ENCODE peak calls at places on chromosomes 1 and 21, in five cellular contexts. B, W, I, F and E are unnamed samples.

GRCh38 chr1:185926562-185926961 is 192.4 kb downstream of the HMCN1 start:
- DNase-seq in B (no peak), W (no peak), I (no peak), F (no peak), E (no peak)

GRCh38 chr21:25296239-25296638 is 311.0 kb downstream of the MRPL39 start:
- DNase-seq in B (no peak), W (no peak), I (no peak), F (no peak), E (no peak)

GRCh38 chr1:34870395-34870794 is 10.8 kb upstream of the SMIM12 start:
- DNase-seq in B (no peak), W (no peak), I (no peak), F (no peak), E (no peak)

GRCh38 chr1:109535971-109536491 is 3.6 kb upstream of the GPR61 start:
- DNase-seq in B (no peak), W (no peak), I (no peak), F (no peak), E (no peak)

GRCh38 chr1:92711473-92712165 is 73.3 kb downstream of the EVI5 start:
- DNase-seq in B (no peak), W (no peak), I (no peak), F (no peak), E (no peak)

GRCh38 chr1:209926045-209926444 is 12.0 kb upstream of the SYT14 start:
- DNase-seq in B (no peak), W (no peak), I (no peak), F (peak), E (no peak)

GRCh38 chr1:53139911-53140310 is 2.5 kb downstream of the SLC1A7 start:
- DNase-seq in B (no peak), W (no peak), I (no peak), F (peak), E (no peak)

GRCh38 chr1:14561014-14561693 is 37.3 kb upstream of the KAZN start:
- DNase-seq in B (no peak), W (no peak), I (no peak), F (peak), E (no peak)

GRCh38 chr1:218705911-218706893 is 361.1 kb downstream of the TGFB2 start:
- DNase-seq in B (peak), W (peak), I (no peak), F (peak), E (no peak)

GRCh38 chr21:35974801-35975200 is 85.5 kb downstream of the SETD4 start:
- DNase-seq in B (no peak), W (peak), I (no peak), F (peak), E (no peak)

GRCh38 chr1:186289943-186290560 is 85.0 kb downstream of the TPR start:
- DNase-seq in B (no peak), W (no peak), I (no peak), F (no peak), E (no peak)

GRCh38 chr1:244876228-244876910 is 12.0 kb upstream of the HNRNPU start:
- DNase-seq in B (no peak), W (no peak), I (no peak), F (no peak), E (no peak)

GRCh38 chr1:68291763-68292384 is 59.6 kb upstream of the WLS start:
- DNase-seq in B (no peak), W (no peak), I (no peak), F (peak), E (no peak)

GRCh38 chr1:117595993-117596720 is 9.7 kb upstream of the TENT5C start:
- DNase-seq in B (no peak), W (no peak), I (no peak), F (no peak), E (no peak)

GRCh38 chr1:97204468-97204867 is 482.9 kb downstream of the PTBP2 start:
- DNase-seq in B (no peak), W (no peak), I (no peak), F (peak), E (no peak)

GRCh38 chr1:60427701-60428100 is 354.1 kb upstream of the C1orf87 start:
- DNase-seq in B (no peak), W (no peak), I (no peak), F (no peak), E (no peak)

GRCh38 chr1:60430375-60430774 is 356.8 kb upstream of the C1orf87 start:
- DNase-seq in B (no peak), W (no peak), I (no peak), F (no peak), E (no peak)

GRCh38 chr1:60425528-60425927 is 352.0 kb upstream of the C1orf87 start:
- DNase-seq in B (peak), W (peak), I (no peak), F (no peak), E (no peak)

GRCh38 chr1:60428161-60428560 is 354.6 kb upstream of the C1orf87 start:
- DNase-seq in B (no peak), W (no peak), I (no peak), F (no peak), E (no peak)

DNA sequence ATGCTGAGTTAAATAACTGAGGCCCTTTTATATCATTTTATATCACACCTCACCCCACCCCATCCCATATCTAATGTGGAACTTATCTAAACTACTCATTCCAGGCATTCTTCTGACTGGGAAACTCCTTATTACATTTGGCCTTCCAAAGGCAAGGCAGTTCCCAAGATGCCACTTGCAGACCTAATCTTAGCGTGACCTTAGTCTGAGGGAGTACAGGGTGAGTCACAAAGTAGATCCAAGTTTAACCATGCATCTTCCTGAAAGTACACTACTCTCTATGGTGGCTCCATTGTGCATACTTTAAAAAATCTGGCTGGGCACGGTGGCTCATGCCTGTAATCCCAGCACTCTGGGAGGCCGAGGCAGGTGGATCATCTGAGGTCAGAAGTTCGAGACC is 353.6 kb upstream of the C1orf87 start:
- DNase-seq in B (no peak), W (no peak), I (no peak), F (no peak), E (no peak)
- TF ChIP-seq RAD21 in B (no peak), W (no peak), I (no peak), F (no peak), E (no peak)

GRCh38 chr1:64155285-64155684 is 48.1 kb upstream of the UBE2U start:
- DNase-seq in B (no peak), W (no peak), I (no peak), F (no peak), E (no peak)
- TF ChIP-seq RAD21 in B (no peak), W (no peak), I (no peak), F (no peak), E (no peak)

DNA sequence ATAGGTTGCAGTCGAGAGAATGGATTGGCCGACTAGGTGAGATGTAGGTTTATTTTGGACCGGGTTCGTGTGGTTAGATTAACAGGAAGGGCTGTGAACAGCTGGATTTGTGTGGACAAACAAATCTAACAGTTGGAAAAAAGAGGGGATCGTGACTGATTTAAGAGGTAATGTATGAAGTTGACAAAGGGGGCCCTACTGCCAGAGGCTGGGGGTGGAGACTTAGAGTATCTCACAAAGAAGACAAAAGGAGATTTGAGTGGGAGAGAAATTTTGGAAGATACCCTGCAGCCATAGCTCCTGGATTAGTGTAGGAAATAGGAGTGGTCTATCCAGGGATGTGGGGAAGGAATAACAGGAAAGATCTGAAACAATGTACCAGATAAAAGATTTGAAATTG is 38.8 kb upstream of the PLA2G5 start:
- DNase-seq in B (no peak), W (no peak), I (no peak), F (no peak), E (no peak)
- TF ChIP-seq RAD21 in B (no peak), W (no peak), I (no peak), F (no peak), E (no peak)

DNA sequence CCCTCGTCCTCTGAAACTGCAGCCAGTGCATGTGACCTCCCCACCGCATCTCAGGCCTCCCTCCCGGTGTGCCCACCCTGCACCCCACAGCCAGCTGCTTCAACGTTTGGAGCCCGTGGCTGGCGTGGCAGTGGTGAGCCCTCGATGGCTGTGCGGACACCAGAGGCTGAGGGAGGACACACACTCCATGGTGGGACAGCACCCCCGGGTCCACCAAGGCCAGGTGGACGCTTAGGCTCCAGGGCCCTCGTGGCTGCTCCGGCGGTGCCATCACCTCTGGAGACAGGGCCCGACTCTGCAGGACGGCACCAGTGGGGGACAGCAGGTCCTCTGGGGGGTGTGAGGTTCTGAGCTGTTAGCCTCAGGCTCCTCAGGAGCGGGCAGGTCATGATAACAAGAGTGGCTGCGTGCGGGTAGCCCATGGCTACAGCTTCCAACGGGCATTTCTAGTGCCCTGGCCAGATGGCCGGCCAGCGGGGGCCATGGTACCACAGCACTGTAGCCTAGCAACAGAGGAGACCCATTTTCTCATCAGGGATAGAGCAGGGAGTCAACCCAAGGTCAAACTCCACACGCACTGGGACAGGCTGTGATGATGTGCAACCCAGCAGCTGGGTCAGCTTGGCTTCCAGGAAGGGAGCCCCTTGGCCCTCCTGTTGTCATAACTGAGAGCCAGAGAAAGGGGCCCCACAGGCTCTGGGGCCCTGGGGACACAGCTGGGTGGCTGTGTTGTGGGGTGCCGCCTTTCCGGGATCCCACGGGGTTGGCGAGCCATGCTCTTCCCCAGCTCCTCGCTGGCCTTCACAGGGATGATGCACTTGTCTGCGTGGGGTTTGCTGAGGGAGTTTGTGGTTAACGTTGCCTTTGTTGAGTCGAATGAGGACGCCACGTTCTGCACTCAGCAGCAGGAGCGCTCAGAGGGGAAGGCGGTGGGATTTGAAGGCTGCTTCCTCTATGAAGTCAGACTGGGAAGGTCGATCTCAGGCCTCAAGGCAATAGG is 46.1 kb downstream of the COL18A1 start:
- DNase-seq in B (no peak), W (no peak), I (no peak), F (no peak), E (no peak)
- TF ChIP-seq RAD21 in B (no peak), W (no peak), I (no peak), F (no peak), E (no peak)

GRCh38 chr1:41664861-41665640 is 180.6 kb upstream of the EDN2 start:
- DNase-seq in B (peak), W (peak), I (peak), F (peak), E (no peak)
- TF ChIP-seq RAD21 in B (no peak), W (no peak), I (no peak), F (no peak), E (no peak)

DNA sequence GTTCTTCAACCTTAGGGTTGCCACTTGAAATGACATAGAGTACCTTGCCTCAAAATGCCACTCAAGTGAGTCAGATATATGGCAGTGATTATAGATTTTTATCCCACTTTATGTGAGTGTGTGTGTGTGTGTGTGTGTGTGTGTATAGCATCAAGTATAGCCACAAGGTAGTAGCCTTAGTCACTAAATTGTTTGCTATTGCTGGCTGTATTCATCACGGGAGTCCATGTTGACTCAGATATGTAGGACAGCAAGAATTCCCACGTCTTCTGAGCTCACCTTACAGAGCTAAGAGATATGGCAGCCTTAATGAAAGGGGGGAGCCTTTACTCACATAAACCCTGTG is 9.3 kb downstream of the ETS2 start:
- DNase-seq in B (no peak), W (no peak), I (no peak), F (peak), E (no peak)
- TF ChIP-seq RAD21 in B (no peak), W (no peak), I (no peak), F (no peak), E (no peak)

GRCh38 chr21:17732306-17732705 is 86.8 kb downstream of the C21orf91 start:
- DNase-seq in B (no peak), W (no peak), I (no peak), F (peak), E (no peak)
- TF ChIP-seq RAD21 in B (no peak), W (no peak), I (no peak), F (no peak), E (no peak)

DNA sequence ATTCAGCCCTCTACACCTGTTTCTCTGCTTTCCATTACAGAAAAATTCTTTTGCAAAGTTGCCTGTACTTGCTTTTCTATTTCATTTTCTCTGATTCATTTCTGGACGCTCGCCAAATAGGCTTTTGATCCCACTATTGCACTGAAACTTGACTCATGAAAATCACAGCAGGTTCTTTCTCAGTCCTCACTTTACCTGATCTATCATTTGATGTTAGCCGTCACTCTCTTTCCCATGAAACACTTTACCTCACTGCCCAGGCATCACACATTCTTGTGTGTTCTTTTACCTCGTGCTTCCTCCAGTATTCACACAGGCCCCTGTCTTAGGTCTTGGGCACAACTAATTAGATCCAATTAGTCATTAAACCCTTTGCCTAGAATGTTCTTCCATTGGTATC is 26.2 kb downstream of the HSPA13 start:
- DNase-seq in B (no peak), W (no peak), I (no peak), F (no peak), E (no peak)
- TF ChIP-seq RAD21 in B (no peak), W (no peak), I (no peak), F (no peak), E (no peak)